ENCODE peak calls at places on chromosomes 3 and 15, in nine cellular contexts. K is psoas muscle, Q is hepatocyte, E is HFFc6, A is GM12865, U is fibroblast of mammary gland, Z is type B pancreatic cell, Y is BE2C, I is WTC11. F is an unnamed sample.

GRCh38 chr3:30221622-30222021 is 384.8 kb upstream of the TGFBR2 start:
- DNase-seq in U (peak; percentile 56), Z (no peak), K (no peak), A (no peak), I (no peak), Q (no peak), Y (no peak), E (no peak), F (no peak)

GRCh38 chr3:59451041-59451763 is 401.4 kb upstream of the CFAP20DC start:
- DNase-seq in Q (no peak), K (no peak), Z (no peak), A (peak; percentile 96), E (no peak), U (no peak), Y (no peak), I (no peak), F (peak; percentile 70)

GRCh38 chr3:140723576-140723975 is 45.7 kb downstream of the TRIM42 start:
- DNase-seq in Q (no peak), E (no peak), I (no peak), U (no peak), Z (no peak), A (no peak), K (no peak), Y (no peak), F (no peak)

GRCh38 chr3:124964432-124964831 is 29.9 kb upstream of the MUC13 start:
- DNase-seq in U (peak; percentile 81), K (no peak), A (no peak), E (no peak), Y (no peak), Z (no peak), I (no peak), Q (no peak), F (no peak)

GRCh38 chr3:177733936-177734335 is 536.7 kb upstream of the TBL1XR1 start:
- DNase-seq in I (no peak), Z (no peak), K (no peak), Q (no peak), A (no peak), Y (no peak), E (no peak), U (no peak), F (no peak)

GRCh38 chr3:111362286-111363009 is 179.5 kb upstream of the CD96 start:
- DNase-seq in Y (no peak), Z (no peak), A (no peak), I (no peak), Q (peak; percentile 11), K (no peak), U (no peak), E (peak; percentile 5), F (no peak)

GRCh38 chr3:61381745-61382392 is 130.6 kb upstream of the FHIT start:
- DNase-seq in E (peak; percentile 22), Y (no peak), Q (peak; percentile 53), Z (no peak), U (peak; percentile 45), A (peak; percentile 59), K (no peak), I (no peak), F (peak; percentile 52)

GRCh38 chr3:105553851-105554250 is 187.1 kb downstream of the ALCAM start:
- DNase-seq in Z (no peak), I (no peak), K (no peak), A (no peak), E (peak; percentile 46), Y (no peak), Q (no peak), U (peak; percentile 48), F (no peak)

DNA sequence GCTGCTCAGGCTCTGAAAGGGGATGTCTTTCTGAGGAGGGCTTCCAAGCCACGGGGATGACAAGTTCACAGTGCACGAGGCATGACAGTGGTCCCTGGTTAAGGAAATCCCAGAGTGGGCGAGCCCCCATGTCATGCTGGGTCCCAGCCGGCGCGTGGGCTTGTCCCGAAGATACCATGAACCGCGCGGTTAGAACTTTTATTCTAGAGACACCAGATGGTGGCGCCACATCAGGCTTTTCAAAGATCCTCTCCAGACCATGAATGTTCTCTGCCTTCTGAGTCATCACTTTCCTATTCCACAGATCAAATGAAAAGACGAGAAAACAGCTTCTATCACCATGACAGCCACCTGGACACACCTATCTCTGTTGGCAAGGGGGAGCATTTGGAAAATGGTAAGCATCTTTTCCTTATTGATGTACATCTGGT is 227.8 kb upstream of the LYSMD4 start:
- DNase-seq in I (peak; percentile 56), K (no peak), E (no peak), Z (peak; percentile 48), A (no peak), Y (no peak), U (peak; percentile 42), Q (peak; percentile 74), F (peak; percentile 5)
- TF ChIP-seq CTCF in I (no peak), K (peak; percentile 25), E (peak; percentile 35), Z (peak; percentile 57), A (no peak), Y (peak; percentile 43), U (peak; percentile 15), Q (peak; percentile 48), F (no peak)

GRCh38 chr3:187066228-187066995 is 72.9 kb downstream of the RPL39L start:
- DNase-seq in Q (peak; percentile 46), Y (peak; percentile 39), E (peak; percentile 19), Z (no peak), K (no peak), I (peak; percentile 68), A (peak; percentile 77), U (peak; percentile 41), F (peak; percentile 51)

GRCh38 chr3:187061748-187062147 is 77.5 kb downstream of the RPL39L start:
- DNase-seq in Q (no peak), E (no peak), Z (no peak), U (no peak), I (no peak), Y (no peak), A (no peak), K (no peak), F (no peak)

GRCh38 chr3:187062526-187063177 is 76.6 kb downstream of the RPL39L start:
- DNase-seq in E (peak; percentile 48), Z (no peak), A (peak; percentile 24), I (no peak), Y (no peak), U (peak; percentile 74), Q (no peak), K (no peak), F (no peak)

GRCh38 chr3:187064210-187065115 is 74.8 kb downstream of the RPL39L start:
- DNase-seq in Q (no peak), K (no peak), Y (no peak), A (peak; percentile 30), I (no peak), U (peak; percentile 53), Z (no peak), E (no peak), F (no peak)

GRCh38 chr3:187063286-187064081 is 75.8 kb downstream of the RPL39L start:
- DNase-seq in E (no peak), K (no peak), Q (no peak), A (peak; percentile 66), Y (no peak), I (no peak), U (no peak), Z (no peak), F (no peak)
- TF ChIP-seq CTCF in E (no peak), K (no peak), Q (peak; percentile 10), A (no peak), Y (no peak), I (no peak), U (no peak), Z (no peak), F (no peak)

DNA sequence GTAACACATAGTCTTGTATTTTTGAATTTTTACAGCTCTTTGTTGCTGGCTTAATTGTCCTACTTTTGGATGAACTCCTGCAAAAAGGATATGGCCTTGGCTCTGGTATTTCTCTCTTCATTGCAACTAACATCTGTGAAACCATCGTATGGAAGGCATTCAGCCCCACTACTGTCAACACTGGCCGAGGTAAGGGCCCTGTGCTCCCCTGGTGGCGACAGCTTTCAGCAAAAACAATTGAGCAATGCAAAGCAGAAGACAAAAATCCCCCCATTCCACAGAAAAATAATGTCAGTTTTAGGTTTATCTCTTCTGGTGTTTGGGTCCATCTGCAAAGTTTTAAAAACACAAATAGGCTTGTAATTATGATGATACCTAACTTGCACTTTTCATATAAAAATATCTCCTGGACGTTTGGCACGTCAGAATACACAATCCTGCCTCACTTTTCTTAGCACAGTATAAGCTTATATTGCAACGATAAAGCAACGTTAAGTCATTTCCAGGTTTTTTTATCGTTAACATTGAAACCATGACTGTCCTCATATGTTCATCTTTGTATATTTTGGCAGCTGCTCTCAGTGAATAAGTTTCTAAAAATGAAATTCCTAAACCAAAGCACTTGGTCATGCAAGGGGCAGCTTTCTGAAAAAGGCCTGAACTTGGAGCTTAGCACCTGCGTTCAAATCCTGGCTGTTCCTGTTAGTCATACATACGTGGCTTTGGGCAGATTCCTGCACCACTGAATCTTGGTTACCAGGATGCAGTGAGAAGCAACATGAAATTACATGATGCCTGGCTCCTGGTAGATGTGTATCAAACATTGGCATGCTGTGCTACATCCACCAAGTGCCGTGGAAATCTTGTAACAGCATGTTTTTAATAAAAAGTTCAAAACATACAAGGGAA is 8.5 kb downstream of the SEC61A1 start:
- DNase-seq in I (no peak), Q (no peak), E (peak; percentile 99), A (no peak), Y (no peak), U (peak; percentile 99), Z (no peak), K (no peak), F (no peak)
- TF ChIP-seq CTCF in I (no peak), Q (no peak), E (peak; percentile 59), A (no peak), Y (no peak), U (peak; percentile 23), Z (no peak), K (no peak), F (no peak)

GRCh38 chr3:152120606-152121291 is 148.0 kb upstream of the MBNL1 start:
- DNase-seq in E (no peak), U (no peak), A (no peak), Q (no peak), K (no peak), Z (no peak), I (no peak), Y (no peak), F (no peak)

GRCh38 chr3:152126260-152126659 is 142.5 kb upstream of the MBNL1 start:
- DNase-seq in Q (no peak), Z (no peak), U (peak; percentile 92), Y (no peak), A (peak; percentile 24), K (no peak), E (peak; percentile 13), I (no peak), F (no peak)

GRCh38 chr3:152127058-152127457 is 141.7 kb upstream of the MBNL1 start:
- DNase-seq in Z (no peak), Q (no peak), E (no peak), U (peak; percentile 29), K (no peak), I (no peak), A (peak; percentile 92), Y (no peak), F (peak; percentile 68)

GRCh38 chr3:152121292-152121654 is 147.5 kb upstream of the MBNL1 start:
- DNase-seq in K (no peak), A (no peak), U (peak; percentile 91), Q (no peak), E (peak; percentile 83), Y (no peak), Z (no peak), I (no peak), F (no peak)

DNA sequence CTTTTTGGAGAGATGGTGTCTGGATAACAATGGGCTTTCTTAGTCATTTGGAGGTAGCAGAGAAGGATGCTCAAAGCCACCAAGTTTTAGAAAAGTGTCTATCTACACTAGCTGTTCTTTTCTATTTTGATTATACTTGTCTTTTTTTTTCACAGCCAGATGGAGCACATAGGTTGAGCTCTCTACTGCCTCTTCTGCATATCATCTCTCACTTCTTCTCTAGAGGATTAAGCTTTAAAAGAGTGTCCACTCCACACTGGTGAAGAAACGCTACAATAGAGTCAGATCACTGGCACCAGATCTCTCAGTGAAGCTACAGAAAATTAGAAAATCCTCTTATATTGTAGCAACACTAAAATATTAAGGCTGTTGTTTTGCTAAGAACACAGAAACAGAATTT is 145.3 kb upstream of the MBNL1 start:
- DNase-seq in K (no peak), U (no peak), A (no peak), Y (no peak), Q (no peak), E (no peak), Z (no peak), I (no peak), F (no peak)
- TF ChIP-seq CTCF in K (no peak), U (peak; percentile 15), A (no peak), Y (no peak), Q (no peak), E (no peak), Z (no peak), I (no peak), F (no peak)

F was measured in GM10248.